ENCODE peak calls at places on chromosomes 6 and 20, in nine cellular contexts. K, T, C, S, P, W, U, B and L are unnamed samples.

GRCh38 chr20:1632228-1632577 is 12.4 kb upstream of the SIRPB1 start:
- DNase-seq in K (no peak), T (no peak), C (no peak), S (no peak), P (no peak), W (no peak), U (no peak), B (no peak), L (no peak)

GRCh38 chr6:106444777-106445507 is 84.4 kb downstream of the CRYBG1 start:
- DNase-seq in K (peak; percentile 39), T (no peak), C (peak; percentile 76), S (no peak), P (peak; percentile 15), W (peak; percentile 40), U (peak; percentile 85), B (peak; percentile 73), L (peak; percentile 78)

GRCh38 chr6:142381845-142382378 is 80.1 kb downstream of the ADGRG6 start:
- DNase-seq in K (no peak), T (no peak), C (no peak), S (no peak), P (no peak), W (no peak), U (no peak), B (no peak), L (no peak)

GRCh38 chr6:145042559-145042958 is 692.8 kb downstream of the EPM2A start:
- DNase-seq in K (no peak), T (no peak), C (no peak), S (no peak), P (no peak), W (no peak), U (peak; percentile 34), B (no peak), L (no peak)

GRCh38 chr6:135181333-135182119 is 418 bp downstream of the MYB start:
- DNase-seq in K (no peak), T (no peak), C (peak; percentile 48), S (no peak), P (no peak), W (no peak), U (peak; percentile 54), B (peak; percentile 33), L (peak; percentile 92)

GRCh38 chr6:41878961-41879405 is 16.2 kb downstream of the USP49 start:
- DNase-seq in K (no peak), T (no peak), C (no peak), S (no peak), P (no peak), W (no peak), U (no peak), B (no peak), L (no peak)

GRCh38 chr6:31525932-31526591 is 2.7 kb upstream of the MCCD1 start:
- DNase-seq in K (no peak), T (no peak), C (no peak), S (no peak), P (peak; percentile 83), W (peak; percentile 11), U (no peak), B (no peak), L (no peak)

GRCh38 chr6:25229671-25230321 is 49.4 kb upstream of the CARMIL1 start:
- DNase-seq in K (no peak), T (no peak), C (no peak), S (no peak), P (no peak), W (peak; percentile 31), U (no peak), B (no peak), L (no peak)

GRCh38 chr20:25695532-25696383 is 895 bp downstream of the ZNF337 start:
- DNase-seq in K (no peak), T (no peak), C (peak; percentile 36), S (no peak), P (no peak), W (no peak), U (no peak), B (no peak), L (no peak)

GRCh38 chr6:11427827-11428245 is 109.7 kb upstream of the TMEM170B start:
- DNase-seq in K (no peak), T (no peak), C (no peak), S (no peak), P (no peak), W (no peak), U (no peak), B (no peak), L (no peak)